ENCODE peak calls at places on chromosome 4, in ten cellular contexts. R is activated CD8-positive, alpha-beta T cell treated with anti-CD3 and anti-CD28 coated beads for 36 hours; H is T-helper 1 cell; A is lower lobe of right lung; P is endothelial cell; F is IMR-90; N is NCI-H82; E is RPMI7951; Q is upper lobe of right lung; I is H7. V is an unnamed sample.

GRCh38 chr4:115596265-115597001 is 483.0 kb upstream of the NDST4 start:
- DNase-seq in R (no peak), H (no peak), A (no peak), P (no peak), F (no peak), N (no peak), E (no peak), Q (no peak), I (no peak), V (no peak)

GRCh38 chr4:168882650-168883233 is 127.3 kb downstream of the CBR4 start:
- DNase-seq in R (no peak), H (no peak), A (no peak), P (no peak), F (peak; percentile 75), N (no peak), E (peak; percentile 56), Q (no peak), I (no peak), V (no peak)

GRCh38 chr4:158895797-158896442 is 127.1 kb downstream of the FNIP2 start:
- DNase-seq in R (no peak), H (no peak), A (no peak), P (peak; percentile 18), F (peak; percentile 46), N (peak; percentile 60), E (no peak), Q (no peak), I (peak; percentile 24), V (no peak)

GRCh38 chr4:180710643-180711337 is 1532.4 kb upstream of the TENM3 start:
- DNase-seq in R (no peak), H (no peak), A (no peak), P (no peak), F (peak; percentile 52), N (no peak), E (peak; percentile 2), Q (no peak), I (no peak), V (no peak)

GRCh38 chr4:3288571-3289094 is 4.2 kb upstream of the RGS12 start:
- DNase-seq in R (no peak), H (no peak), A (no peak), P (no peak), F (no peak), N (no peak), E (no peak), Q (peak; percentile 53), I (no peak), V (no peak)

GRCh38 chr4:48879561-48880442 is 26.8 kb downstream of the OCIAD2 start:
- DNase-seq in R (no peak), H (no peak), A (no peak), P (no peak), F (no peak), N (no peak), E (no peak), Q (no peak), I (peak; percentile 17), V (no peak)

GRCh38 chr4:48543796-48544195 is 53.7 kb downstream of the ZAR1 start:
- DNase-seq in R (no peak), H (no peak), A (no peak), P (no peak), F (peak; percentile 15), N (no peak), E (no peak), Q (no peak), I (no peak), V (no peak)

GRCh38 chr4:165379662-165380061 is 854 bp downstream of the CPE start:
- DNase-seq in R (no peak), H (no peak), A (no peak), P (no peak), F (no peak), N (peak; percentile 71), E (no peak), Q (no peak), I (peak; percentile 53), V (peak; percentile 71)

GRCh38 chr4:128177376-128177959 is 110.1 kb downstream of the PGRMC2 start:
- DNase-seq in R (no peak), H (no peak), A (no peak), P (no peak), F (no peak), N (no peak), E (peak; percentile 15), Q (no peak), I (no peak), V (no peak)

GRCh38 chr4:120769227-120769626 is 153.3 kb downstream of the PRDM5 start:
- DNase-seq in R (no peak), H (no peak), A (no peak), P (no peak), F (peak; percentile 96), N (no peak), E (peak; percentile 52), Q (no peak), I (no peak), V (no peak)

GRCh38 chr4:54498661-54499111 is 159.1 kb upstream of the KIT start:
- DNase-seq in R (no peak), H (no peak), A (no peak), P (no peak), F (peak; percentile 31), N (no peak), E (peak; percentile 63), Q (no peak), I (no peak), V (peak; percentile 20)

GRCh38 chr4:133149932-133150642 is 993 bp downstream of the PCDH10 start:
- DNase-seq in R (no peak), H (no peak), A (no peak), P (peak; percentile 9), F (no peak), N (peak; percentile 26), E (no peak), Q (no peak), I (peak; percentile 6), V (peak; percentile 74)

GRCh38 chr4:151485541-151486131 is 76.7 kb downstream of the FHIP1A start:
- DNase-seq in R (no peak), H (no peak), A (no peak), P (no peak), F (no peak), N (no peak), E (peak; percentile 37), Q (no peak), I (no peak), V (no peak)